ENCODE peak calls at places on chromosomes 13 and 19, in six cellular contexts. P is HS-5; H is epithelial cell of esophagus; K is ascending aorta; W is stimulated activated CD4-positive, alpha-beta T cell treated with anti-CD3 and anti-CD28 coated beads, Interleukin-12 subunit alpha, Interleukin-12 subunit beta, amount 100 ng/mL, for 4 hours; Q is HFF-Myc. X is an unnamed sample.

GRCh38 chr19:33248104-33248503 is 22.5 kb upstream of the SLC7A10 start:
- DNase-seq in H (no peak), Q (no peak), K (no peak), P (no peak), W (no peak), X (no peak)

GRCh38 chr13:84973661-84974060 is 825.6 kb downstream of the SLITRK6 start:
- DNase-seq in K (no peak), H (no peak), Q (no peak), P (no peak), W (no peak), X (no peak)

GRCh38 chr13:99796175-99796819 is 175.3 kb downstream of the ZIC5 start:
- DNase-seq in H (peak), W (no peak), P (no peak), Q (peak), K (no peak), X (no peak)

GRCh38 chr19:49362926-49363264 is 679 bp upstream of the TEAD2 start:
- DNase-seq in Q (no peak), H (no peak), P (no peak), W (no peak), K (peak), X (no peak)

GRCh38 chr13:42110410-42111155 is 62.1 kb downstream of the DGKH start:
- DNase-seq in H (peak), Q (peak), P (peak), W (peak), K (no peak), X (peak)

GRCh38 chr13:62294210-62294609 is 878.6 kb upstream of the PCDH20 start:
- DNase-seq in W (no peak), P (peak), H (peak), K (no peak), Q (no peak), X (no peak)

GRCh38 chr13:111372651-111373425 is 52.4 kb downstream of the TEX29 start:
- DNase-seq in Q (no peak), K (no peak), W (no peak), P (no peak), H (no peak), X (no peak)

GRCh38 chr13:19289180-19289579 is 107.6 kb upstream of the TUBA3C start:
- DNase-seq in K (no peak), W (no peak), Q (no peak), H (no peak), P (no peak), X (no peak)

GRCh38 chr13:36553501-36553900 is 120.3 kb upstream of the SERTM1 start:
- DNase-seq in P (no peak), K (no peak), W (no peak), H (peak), Q (no peak), X (no peak)

GRCh38 chr13:109974354-109974753 is 188.0 kb upstream of the IRS2 start:
- DNase-seq in K (no peak), P (no peak), Q (no peak), W (no peak), H (no peak), X (no peak)

GRCh38 chr13:44719857-44720671 is 143.9 kb upstream of the TSC22D1 start:
- DNase-seq in Q (no peak), K (peak), H (no peak), W (no peak), P (peak), X (peak)

GRCh38 chr19:20244356-20244755 is 77.3 kb downstream of the ZNF486 start:
- DNase-seq in P (no peak), Q (no peak), H (no peak), K (no peak), W (no peak), X (no peak)

GRCh38 chr19:40493778-40494177 is 27.0 kb downstream of the SPTBN4 start:
- DNase-seq in Q (no peak), K (no peak), H (no peak), P (no peak), W (no peak), X (no peak)

GRCh38 chr13:39407138-39407537 is 195.9 kb downstream of the LHFPL6 start:
- DNase-seq in H (no peak), P (no peak), Q (no peak), W (no peak), K (no peak), X (no peak)

GRCh38 chr13:41706189-41706588 is 248.8 kb downstream of the RGCC start:
- DNase-seq in W (no peak), K (no peak), Q (no peak), P (no peak), H (no peak), X (no peak)